ENCODE peak calls at places on chromosome 22, in five cellular contexts. One of them, this sample, is unnamed.

GRCh38 chr22:32476286-32476685 is 1.7 kb downstream of the FBXO7 start:
- DNase-seq in WERI-Rb-1: no peak
- DNase-seq in lower leg skin: no peak
- DNase-seq in Peyer's patch: no peak
- DNase-seq in dorsolateral prefrontal cortex: no peak
- DNase-seq in this sample: no peak

GRCh38 chr22:42734406-42734805 is 13.7 kb upstream of the A4GALT start:
- DNase-seq in Peyer's patch: no peak
- DNase-seq in lower leg skin: no peak
- DNase-seq in WERI-Rb-1: no peak
- DNase-seq in dorsolateral prefrontal cortex: no peak
- DNase-seq in this sample: no peak

GRCh38 chr22:17369553-17370035 is 334 bp downstream of the CECR2 start:
- DNase-seq in dorsolateral prefrontal cortex: no peak
- DNase-seq in Peyer's patch: no peak
- DNase-seq in lower leg skin: no peak
- DNase-seq in WERI-Rb-1: peak
- DNase-seq in this sample: no peak

GRCh38 chr22:24867327-24868022 is 61.5 kb downstream of the SGSM1 start:
- DNase-seq in dorsolateral prefrontal cortex: no peak
- DNase-seq in lower leg skin: no peak
- DNase-seq in Peyer's patch: no peak
- DNase-seq in WERI-Rb-1: no peak
- DNase-seq in this sample: no peak

GRCh38 chr22:31550871-31551370 is 54.6 kb downstream of the SFI1 start:
- DNase-seq in lower leg skin: no peak
- DNase-seq in dorsolateral prefrontal cortex: no peak
- DNase-seq in Peyer's patch: no peak
- DNase-seq in WERI-Rb-1: peak
- DNase-seq in this sample: no peak

GRCh38 chr22:23655891-23656475 is 23.9 kb upstream of the DRICH1 start:
- DNase-seq in lower leg skin: no peak
- DNase-seq in Peyer's patch: no peak
- DNase-seq in WERI-Rb-1: no peak
- DNase-seq in dorsolateral prefrontal cortex: no peak
- DNase-seq in this sample: no peak

GRCh38 chr22:44926124-44926475 is 83.7 kb downstream of the PHF21B start:
- DNase-seq in WERI-Rb-1: no peak
- DNase-seq in lower leg skin: no peak
- DNase-seq in dorsolateral prefrontal cortex: no peak
- DNase-seq in Peyer's patch: no peak
- DNase-seq in this sample: no peak

GRCh38 chr22:38223289-38223960 is 21.6 kb downstream of the MAFF start:
- DNase-seq in WERI-Rb-1: no peak
- DNase-seq in Peyer's patch: no peak
- DNase-seq in dorsolateral prefrontal cortex: no peak
- DNase-seq in lower leg skin: no peak
- DNase-seq in this sample: no peak

GRCh38 chr22:17957683-17958082 is 66.7 kb downstream of the MICAL3 start:
- DNase-seq in lower leg skin: no peak
- DNase-seq in WERI-Rb-1: no peak
- DNase-seq in dorsolateral prefrontal cortex: no peak
- DNase-seq in Peyer's patch: no peak
- DNase-seq in this sample: no peak

GRCh38 chr22:29314537-29315285 is 786 bp downstream of the RASL10A start:
- DNase-seq in lower leg skin: no peak
- DNase-seq in Peyer's patch: no peak
- DNase-seq in WERI-Rb-1: peak
- DNase-seq in dorsolateral prefrontal cortex: no peak
- DNase-seq in this sample: peak

GRCh38 chr22:49812838-49813237 is 14.8 kb downstream of the BRD1 start:
- DNase-seq in lower leg skin: no peak
- DNase-seq in WERI-Rb-1: no peak
- DNase-seq in dorsolateral prefrontal cortex: no peak
- DNase-seq in Peyer's patch: no peak
- DNase-seq in this sample: no peak

GRCh38 chr22:30578481-30578880 is 4.0 kb upstream of the GAL3ST1 start:
- DNase-seq in Peyer's patch: no peak
- DNase-seq in WERI-Rb-1: no peak
- DNase-seq in dorsolateral prefrontal cortex: no peak
- DNase-seq in lower leg skin: no peak
- DNase-seq in this sample: no peak

GRCh38 chr22:44091021-44091721 is 67.1 kb downstream of the PARVB start:
- DNase-seq in lower leg skin: no peak
- DNase-seq in Peyer's patch: no peak
- DNase-seq in dorsolateral prefrontal cortex: no peak
- DNase-seq in WERI-Rb-1: peak
- DNase-seq in this sample: no peak

GRCh38 chr22:29206372-29207230 is 905 bp downstream of the EMID1 start:
- DNase-seq in lower leg skin: no peak
- DNase-seq in dorsolateral prefrontal cortex: no peak
- DNase-seq in Peyer's patch: no peak
- DNase-seq in WERI-Rb-1: no peak
- DNase-seq in this sample: no peak

GRCh38 chr22:20380486-20380885 is 13.5 kb upstream of the ZNF74 start:
- DNase-seq in dorsolateral prefrontal cortex: no peak
- DNase-seq in WERI-Rb-1: no peak
- DNase-seq in Peyer's patch: no peak
- DNase-seq in lower leg skin: no peak
- DNase-seq in this sample: no peak

GRCh38 chr22:30305906-30306628 is 16.8 kb upstream of the CASTOR1 start:
- DNase-seq in WERI-Rb-1: no peak
- DNase-seq in dorsolateral prefrontal cortex: no peak
- DNase-seq in Peyer's patch: no peak
- DNase-seq in lower leg skin: no peak
- DNase-seq in this sample: peak

GRCh38 chr22:43944670-43945430 is 10.4 kb upstream of the SAMM50 start:
- DNase-seq in WERI-Rb-1: no peak
- DNase-seq in lower leg skin: no peak
- DNase-seq in Peyer's patch: no peak
- DNase-seq in dorsolateral prefrontal cortex: no peak
- DNase-seq in this sample: no peak

GRCh38 chr22:49674479-49674830 is 153.2 kb downstream of the BRD1 start:
- DNase-seq in dorsolateral prefrontal cortex: no peak
- DNase-seq in WERI-Rb-1: no peak
- DNase-seq in lower leg skin: no peak
- DNase-seq in Peyer's patch: no peak
- DNase-seq in this sample: no peak

GRCh38 chr22:29330291-29330690 is 14.8 kb upstream of the RASL10A start:
- DNase-seq in lower leg skin: no peak
- DNase-seq in dorsolateral prefrontal cortex: no peak
- DNase-seq in Peyer's patch: no peak
- DNase-seq in WERI-Rb-1: no peak
- DNase-seq in this sample: no peak

GRCh38 chr22:31244044-31244942 is 32.2 kb downstream of the LIMK2 start:
- DNase-seq in lower leg skin: no peak
- DNase-seq in dorsolateral prefrontal cortex: no peak
- DNase-seq in Peyer's patch: no peak
- DNase-seq in WERI-Rb-1: no peak
- DNase-seq in this sample: no peak

GRCh38 chr22:29073618-29074275 is 912 bp downstream of the KREMEN1 start:
- DNase-seq in Peyer's patch: no peak
- DNase-seq in WERI-Rb-1: no peak
- DNase-seq in lower leg skin: peak
- DNase-seq in dorsolateral prefrontal cortex: no peak
- DNase-seq in this sample: peak

GRCh38 chr22:44084044-44084772 is 60.1 kb downstream of the PARVB start:
- DNase-seq in dorsolateral prefrontal cortex: no peak
- DNase-seq in Peyer's patch: no peak
- DNase-seq in lower leg skin: no peak
- DNase-seq in WERI-Rb-1: no peak
- DNase-seq in this sample: no peak

GRCh38 chr22:23833017-23833795 is 5.6 kb downstream of the DERL3 start:
- DNase-seq in lower leg skin: no peak
- DNase-seq in dorsolateral prefrontal cortex: no peak
- DNase-seq in WERI-Rb-1: no peak
- DNase-seq in Peyer's patch: no peak
- DNase-seq in this sample: no peak

GRCh38 chr22:47739216-47739615 is 976.8 kb downstream of the TBC1D22A start:
- DNase-seq in WERI-Rb-1: no peak
- DNase-seq in lower leg skin: no peak
- DNase-seq in dorsolateral prefrontal cortex: no peak
- DNase-seq in Peyer's patch: no peak
- DNase-seq in this sample: no peak

GRCh38 chr22:27811778-27812177 is 10.2 kb upstream of the MN1 start:
- DNase-seq in Peyer's patch: no peak
- DNase-seq in WERI-Rb-1: no peak
- DNase-seq in dorsolateral prefrontal cortex: no peak
- DNase-seq in lower leg skin: no peak
- DNase-seq in this sample: no peak

GRCh38 chr22:27810566-27810965 is 9.0 kb upstream of the MN1 start:
- DNase-seq in WERI-Rb-1: no peak
- DNase-seq in lower leg skin: peak
- DNase-seq in dorsolateral prefrontal cortex: no peak
- DNase-seq in Peyer's patch: no peak
- DNase-seq in this sample: peak

GRCh38 chr22:27808730-27809129 is 7.2 kb upstream of the MN1 start:
- DNase-seq in lower leg skin: no peak
- DNase-seq in dorsolateral prefrontal cortex: no peak
- DNase-seq in Peyer's patch: no peak
- DNase-seq in WERI-Rb-1: no peak
- DNase-seq in this sample: no peak

GRCh38 chr22:27809226-27809625 is 7.7 kb upstream of the MN1 start:
- DNase-seq in lower leg skin: no peak
- DNase-seq in WERI-Rb-1: peak
- DNase-seq in dorsolateral prefrontal cortex: no peak
- DNase-seq in Peyer's patch: no peak
- DNase-seq in this sample: no peak

GRCh38 chr22:27809700-27810365 is 8.3 kb upstream of the MN1 start:
- DNase-seq in WERI-Rb-1: no peak
- DNase-seq in lower leg skin: no peak
- DNase-seq in dorsolateral prefrontal cortex: no peak
- DNase-seq in Peyer's patch: no peak
- DNase-seq in this sample: no peak
- H3K4me3 ChIP-seq in WERI-Rb-1: no peak
- H3K4me3 ChIP-seq in lower leg skin: no peak
- H3K4me3 ChIP-seq in dorsolateral prefrontal cortex: no peak
- H3K4me3 ChIP-seq in Peyer's patch: no peak
- H3K4me3 ChIP-seq in this sample: no peak

DNA sequence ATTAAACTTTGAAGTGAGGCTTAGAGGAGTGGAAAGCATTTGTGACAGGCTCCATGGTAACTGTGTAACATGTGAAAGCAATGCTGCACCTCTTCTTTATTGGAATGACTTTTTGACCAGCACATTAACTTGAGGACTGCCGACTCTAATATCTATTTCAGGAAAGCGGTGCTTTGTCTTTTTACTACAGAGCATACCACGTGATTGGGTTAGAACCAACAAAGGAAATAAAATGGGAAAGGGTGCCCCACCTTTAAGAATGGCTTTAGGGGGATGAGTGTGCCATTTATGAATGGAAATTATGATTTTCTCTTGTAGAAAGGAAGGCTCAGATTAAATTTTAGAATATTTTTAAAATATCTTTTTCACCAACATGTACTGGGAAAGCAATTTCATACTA is 57.3 kb upstream of the VPREB1 start:
- DNase-seq in dorsolateral prefrontal cortex: no peak
- DNase-seq in WERI-Rb-1: no peak
- DNase-seq in Peyer's patch: no peak
- DNase-seq in lower leg skin: no peak
- DNase-seq in this sample: no peak
- H3K4me3 ChIP-seq in dorsolateral prefrontal cortex: no peak
- H3K4me3 ChIP-seq in WERI-Rb-1: no peak
- H3K4me3 ChIP-seq in Peyer's patch: no peak
- H3K4me3 ChIP-seq in lower leg skin: no peak
- H3K4me3 ChIP-seq in this sample: no peak

DNA sequence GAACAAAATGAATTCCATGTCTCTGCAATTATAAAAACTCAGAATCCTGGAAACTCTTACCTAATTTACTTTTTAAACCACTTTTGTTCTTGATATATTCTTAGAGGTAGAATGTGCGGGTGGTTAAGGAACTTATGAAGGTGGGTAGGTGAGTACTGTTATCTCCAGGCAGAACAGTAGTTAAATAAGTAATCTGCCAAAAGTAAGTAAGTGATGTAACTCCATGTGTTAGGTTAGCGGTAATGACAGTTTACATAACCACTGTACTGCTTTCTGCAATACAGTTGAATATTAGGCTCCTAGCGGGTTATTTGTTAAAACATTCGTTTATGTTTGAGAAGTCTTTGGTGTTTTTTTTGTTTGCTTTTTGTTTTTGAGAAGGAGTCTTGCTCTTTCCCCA is 7.1 kb downstream of the LARGE1 start:
- DNase-seq in lower leg skin: no peak
- DNase-seq in dorsolateral prefrontal cortex: no peak
- DNase-seq in WERI-Rb-1: no peak
- DNase-seq in Peyer's patch: no peak
- DNase-seq in this sample: no peak
- H3K4me3 ChIP-seq in lower leg skin: no peak
- H3K4me3 ChIP-seq in dorsolateral prefrontal cortex: no peak
- H3K4me3 ChIP-seq in WERI-Rb-1: no peak
- H3K4me3 ChIP-seq in Peyer's patch: no peak
- H3K4me3 ChIP-seq in this sample: no peak

GRCh38 chr22:21949569-21949918 is 3.1 kb downstream of the PPM1F start:
- DNase-seq in lower leg skin: no peak
- DNase-seq in dorsolateral prefrontal cortex: no peak
- DNase-seq in Peyer's patch: no peak
- DNase-seq in WERI-Rb-1: no peak
- DNase-seq in this sample: no peak
- H3K4me3 ChIP-seq in lower leg skin: no peak
- H3K4me3 ChIP-seq in dorsolateral prefrontal cortex: no peak
- H3K4me3 ChIP-seq in Peyer's patch: no peak
- H3K4me3 ChIP-seq in WERI-Rb-1: no peak
- H3K4me3 ChIP-seq in this sample: no peak

GRCh38 chr22:36833073-36833472 is 16.2 kb upstream of the PVALB start:
- DNase-seq in dorsolateral prefrontal cortex: no peak
- DNase-seq in Peyer's patch: no peak
- DNase-seq in WERI-Rb-1: no peak
- DNase-seq in lower leg skin: no peak
- DNase-seq in this sample: no peak
- H3K4me3 ChIP-seq in dorsolateral prefrontal cortex: no peak
- H3K4me3 ChIP-seq in Peyer's patch: no peak
- H3K4me3 ChIP-seq in WERI-Rb-1: no peak
- H3K4me3 ChIP-seq in lower leg skin: no peak
- H3K4me3 ChIP-seq in this sample: no peak

GRCh38 chr22:27483095-27483798 is 318.3 kb downstream of the MN1 start:
- DNase-seq in lower leg skin: no peak
- DNase-seq in dorsolateral prefrontal cortex: no peak
- DNase-seq in WERI-Rb-1: no peak
- DNase-seq in Peyer's patch: no peak
- DNase-seq in this sample: no peak
- H3K4me3 ChIP-seq in lower leg skin: no peak
- H3K4me3 ChIP-seq in dorsolateral prefrontal cortex: no peak
- H3K4me3 ChIP-seq in WERI-Rb-1: no peak
- H3K4me3 ChIP-seq in Peyer's patch: no peak
- H3K4me3 ChIP-seq in this sample: no peak

GRCh38 chr22:46068176-46068907 is 82.0 kb upstream of the PPARA start:
- DNase-seq in dorsolateral prefrontal cortex: no peak
- DNase-seq in WERI-Rb-1: no peak
- DNase-seq in lower leg skin: no peak
- DNase-seq in Peyer's patch: no peak
- DNase-seq in this sample: no peak
- H3K4me3 ChIP-seq in dorsolateral prefrontal cortex: peak
- H3K4me3 ChIP-seq in WERI-Rb-1: no peak
- H3K4me3 ChIP-seq in lower leg skin: no peak
- H3K4me3 ChIP-seq in Peyer's patch: peak
- H3K4me3 ChIP-seq in this sample: peak